ENCODE peak calls at places on chromosomes 13 and 19, in four cellular contexts. K is HepG2, W is HCT116, N is H1. I is an unnamed sample.

GRCh38 chr19:45403781-45404556 is 900 bp downstream of the PPP1R13L start:
- DNase-seq in K (peak), W (no peak), N (no peak), I (peak)

GRCh38 chr13:112217431-112217830 is 150.5 kb downstream of the SOX1 start:
- DNase-seq in W (no peak), K (no peak), N (no peak), I (no peak)

GRCh38 chr13:30453727-30454126 is 12.0 kb downstream of the HMGB1 start:
- DNase-seq in N (no peak), K (no peak), W (no peak), I (no peak)

GRCh38 chr13:81184556-81185265 is 843.8 kb upstream of the SPRY2 start:
- DNase-seq in N (no peak), K (no peak), W (no peak), I (no peak)

GRCh38 chr19:48858984-48859710 is 9.3 kb downstream of the PLEKHA4 start:
- DNase-seq in K (no peak), N (no peak), W (no peak), I (peak)

GRCh38 chr19:5170329-5170745 is 170.3 kb downstream of the PTPRS start:
- DNase-seq in N (no peak), K (no peak), W (no peak), I (peak)

GRCh38 chr13:29125145-29125933 is 305.2 kb downstream of the MTUS2 start:
- DNase-seq in W (no peak), N (no peak), K (no peak), I (no peak)

GRCh38 chr13:32216281-32216680 is 98.9 kb downstream of the ZAR1L start:
- DNase-seq in W (no peak), N (no peak), K (no peak), I (no peak)

GRCh38 chr19:1076046-1076386 is 9.0 kb downstream of the ARHGAP45 start:
- DNase-seq in N (no peak), K (no peak), W (no peak), I (no peak)

GRCh38 chr13:46015374-46015773 is 37.2 kb downstream of the ZC3H13 start:
- DNase-seq in K (no peak), N (no peak), W (no peak), I (no peak)

GRCh38 chr13:112643759-112644459 is 45.9 kb upstream of the ATP11A start:
- DNase-seq in K (peak), W (no peak), N (no peak), I (no peak)

GRCh38 chr13:36571444-36571843 is 102.4 kb upstream of the SERTM1 start:
- DNase-seq in N (no peak), K (no peak), W (no peak), I (no peak)

GRCh38 chr13:111531505-111531904 is 211.1 kb downstream of the TEX29 start:
- DNase-seq in K (no peak), W (peak), N (no peak), I (no peak)

GRCh38 chr19:48558018-48558684 is 6.2 kb downstream of the SULT2B1 start:
- DNase-seq in K (peak), W (peak), N (no peak), I (peak)

GRCh38 chr19:2754659-2755447 is 15.0 kb upstream of the SLC39A3 start:
- DNase-seq in W (no peak), K (no peak), N (no peak), I (no peak)

GRCh38 chr19:29495971-29496441 is 29.8 kb upstream of the VSTM2B start:
- DNase-seq in W (no peak), N (no peak), K (no peak), I (no peak)

GRCh38 chr19:8089664-8090601 is 37.4 kb downstream of the CCL25 start:
- DNase-seq in N (no peak), K (no peak), W (no peak), I (no peak)

GRCh38 chr13:40116008-40116407 is 460.5 kb downstream of the COG6 start:
- DNase-seq in K (peak), N (no peak), W (peak), I (peak)

GRCh38 chr13:102779426-102780159 is 6.0 kb upstream of the TEX30 start:
- DNase-seq in W (no peak), K (no peak), N (no peak), I (no peak)
- TF ChIP-seq FOSL1 in W (no peak), K (no peak), N (no peak), I (no peak)

GRCh38 chr19:16373539-16373938 is 48.9 kb downstream of the KLF2 start:
- DNase-seq in K (peak), N (no peak), W (no peak), I (no peak)
- TF ChIP-seq FOSL1 in K (peak), N (no peak), W (no peak), I (peak)

GRCh38 chr13:86324191-86324590 is 525.0 kb upstream of the SLITRK6 start:
- DNase-seq in W (no peak), K (no peak), N (no peak), I (no peak)

GRCh38 chr13:86318424-86318823 is 519.2 kb upstream of the SLITRK6 start:
- DNase-seq in K (no peak), N (no peak), W (no peak), I (no peak)
- TF ChIP-seq FOSL1 in K (no peak), N (no peak), W (no peak), I (no peak)

GRCh38 chr19:46841458-46842083 is 9.1 kb downstream of the AP2S1 start:
- DNase-seq in K (no peak), N (no peak), W (no peak), I (peak)
- TF ChIP-seq FOSL1 in K (no peak), N (no peak), W (no peak), I (peak)

GRCh38 chr13:44797685-44798084 is 191.6 kb downstream of the NUFIP1 start:
- DNase-seq in W (no peak), K (no peak), N (no peak), I (no peak)
- TF ChIP-seq FOSL1 in W (no peak), K (no peak), N (no peak), I (no peak)

I was measured in K562.